ENCODE peak calls at places on chromosomes 1 and 21, in eight cellular contexts. G, I, E, L, K, Z, V and X are unnamed samples.

GRCh38 chr1:201495447-201496295 is 11.3 kb downstream of the CSRP1 start:
- DNase-seq in G (peak; percentile 39), I (peak; percentile 66), E (no peak), L (peak; percentile 84), K (peak; percentile 97), Z (peak; percentile 88), V (no peak), X (peak; percentile 77)

GRCh38 chr1:47710075-47711071 is 272.5 kb downstream of the FOXD2 start:
- DNase-seq in G (peak; percentile 20), I (peak; percentile 82), E (peak; percentile 56), L (peak; percentile 86), K (peak; percentile 66), Z (peak; percentile 78), V (no peak), X (peak; percentile 86)

GRCh38 chr1:186498695-186499389 is 37.9 kb upstream of the PDC start:
- DNase-seq in G (peak; percentile 78), I (no peak), E (no peak), L (no peak), K (peak; percentile 32), Z (no peak), V (no peak), X (no peak)

GRCh38 chr1:1510912-1511532 is 940 bp upstream of the ATAD3A start:
- DNase-seq in G (peak; percentile 20), I (no peak), E (no peak), L (no peak), K (peak; percentile 7), Z (no peak), V (no peak), X (no peak)

GRCh38 chr1:241591317-241591716 is 48.9 kb downstream of the CHML start:
- DNase-seq in G (peak; percentile 70), I (no peak), E (no peak), L (no peak), K (no peak), Z (no peak), V (peak; percentile 33), X (no peak)

GRCh38 chr1:221283532-221283931 is 404.3 kb downstream of the HLX start:
- DNase-seq in G (no peak), I (no peak), E (no peak), L (no peak), K (no peak), Z (no peak), V (no peak), X (no peak)

GRCh38 chr21:17730782-17731181 is 88.4 kb downstream of the C21orf91 start:
- DNase-seq in G (peak; percentile 6), I (no peak), E (no peak), L (no peak), K (no peak), Z (no peak), V (no peak), X (no peak)

GRCh38 chr1:190747643-190748186 is 270.1 kb upstream of the BRINP3 start:
- DNase-seq in G (peak; percentile 58), I (no peak), E (no peak), L (no peak), K (peak; percentile 58), Z (no peak), V (no peak), X (no peak)

GRCh38 chr21:38533887-38534286 is 35.6 kb upstream of the ERG start:
- DNase-seq in G (peak; percentile 6), I (no peak), E (no peak), L (no peak), K (peak; percentile 3), Z (peak; percentile 63), V (no peak), X (no peak)

GRCh38 chr1:155117610-155118009 is 10.1 kb upstream of the EFNA1 start:
- DNase-seq in G (no peak), I (no peak), E (no peak), L (no peak), K (no peak), Z (no peak), V (no peak), X (no peak)

GRCh38 chr1:156263288-156263655 is 15.4 kb upstream of the PAQR6 start:
- DNase-seq in G (no peak), I (no peak), E (no peak), L (peak; percentile 15), K (no peak), Z (no peak), V (no peak), X (no peak)

GRCh38 chr1:25523512-25523911 is 19.9 kb upstream of the LDLRAP1 start:
- DNase-seq in G (peak; percentile 20), I (no peak), E (no peak), L (no peak), K (peak; percentile 34), Z (peak; percentile 84), V (no peak), X (no peak)

GRCh38 chr21:25191141-25191540 is 416.1 kb downstream of the MRPL39 start:
- DNase-seq in G (peak; percentile 16), I (no peak), E (no peak), L (no peak), K (no peak), Z (no peak), V (no peak), X (no peak)

GRCh38 chr1:223136086-223136485 is 7.0 kb downstream of the TLR5 start:
- DNase-seq in G (no peak), I (no peak), E (no peak), L (no peak), K (no peak), Z (peak; percentile 24), V (no peak), X (no peak)

GRCh38 chr1:223135176-223135575 is 7.9 kb downstream of the TLR5 start:
- DNase-seq in G (peak; percentile 83), I (no peak), E (no peak), L (peak; percentile 85), K (peak; percentile 79), Z (no peak), V (peak; percentile 53), X (no peak)

GRCh38 chr1:223129229-223129851 is 13.7 kb downstream of the TLR5 start:
- DNase-seq in G (peak; percentile 40), I (peak; percentile 86), E (peak; percentile 73), L (peak; percentile 87), K (peak; percentile 65), Z (peak; percentile 76), V (no peak), X (peak; percentile 80)

GRCh38 chr1:223133824-223134435 is 9.1 kb downstream of the TLR5 start:
- DNase-seq in G (peak; percentile 75), I (peak; percentile 92), E (peak; percentile 62), L (peak; percentile 91), K (peak; percentile 90), Z (peak; percentile 90), V (peak; percentile 45), X (peak; percentile 88)

DNA sequence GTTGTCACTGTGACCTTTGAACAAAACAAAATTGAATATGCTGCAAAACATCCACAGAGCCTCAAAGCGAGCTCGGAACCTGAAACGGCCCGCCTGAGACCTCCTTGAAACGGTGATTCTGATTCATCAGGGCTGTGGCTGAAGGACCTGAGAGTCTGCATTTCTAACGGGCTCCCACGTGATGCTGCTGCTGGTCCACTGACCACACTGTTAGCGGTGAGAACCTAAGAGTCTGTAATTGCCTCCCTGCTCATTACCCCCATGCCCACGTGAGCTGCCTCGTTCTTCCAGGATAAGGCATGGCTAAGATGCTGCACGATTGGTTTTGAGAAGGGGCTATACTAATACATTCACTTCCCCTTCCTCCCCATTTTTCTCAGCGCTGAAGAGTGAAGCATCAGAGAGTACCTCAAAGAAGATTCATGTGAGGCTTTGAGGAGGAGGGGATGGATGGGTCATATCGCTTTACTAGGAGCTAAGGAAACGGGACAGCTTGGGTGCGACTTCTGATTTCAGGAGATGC is 9.7 kb downstream of the TLR5 start:
- DNase-seq in G (no peak), I (no peak), E (no peak), L (no peak), K (no peak), Z (no peak), V (no peak), X (no peak)
- TF ChIP-seq CTCF in G (no peak), I (no peak), E (peak; percentile 85), L (no peak), K (no peak), Z (no peak), V (no peak), X (no peak)

GRCh38 chr1:230084408-230085177 is 17.6 kb downstream of the GALNT2 start:
- DNase-seq in G (peak; percentile 100), I (peak; percentile 45), E (no peak), L (peak; percentile 63), K (peak; percentile 95), Z (no peak), V (peak; percentile 94), X (no peak)
- TF ChIP-seq CTCF in G (no peak), I (no peak), E (no peak), L (no peak), K (no peak), Z (no peak), V (no peak), X (no peak)

GRCh38 chr1:84653130-84653680 is 37.1 kb downstream of the SSX2IP start:
- DNase-seq in G (peak; percentile 52), I (no peak), E (no peak), L (no peak), K (peak; percentile 11), Z (no peak), V (no peak), X (no peak)
- TF ChIP-seq CTCF in G (peak; percentile 8), I (no peak), E (no peak), L (no peak), K (no peak), Z (no peak), V (peak; percentile 21), X (peak; percentile 12)

GRCh38 chr1:234978397-234979291 is 150.0 kb downstream of the TOMM20 start:
- DNase-seq in G (peak; percentile 88), I (peak; percentile 93), E (peak; percentile 68), L (peak; percentile 77), K (peak; percentile 80), Z (no peak), V (no peak), X (peak; percentile 92)
- TF ChIP-seq CTCF in G (no peak), I (no peak), E (no peak), L (no peak), K (no peak), Z (peak; percentile 2), V (no peak), X (peak; percentile 5)

DNA sequence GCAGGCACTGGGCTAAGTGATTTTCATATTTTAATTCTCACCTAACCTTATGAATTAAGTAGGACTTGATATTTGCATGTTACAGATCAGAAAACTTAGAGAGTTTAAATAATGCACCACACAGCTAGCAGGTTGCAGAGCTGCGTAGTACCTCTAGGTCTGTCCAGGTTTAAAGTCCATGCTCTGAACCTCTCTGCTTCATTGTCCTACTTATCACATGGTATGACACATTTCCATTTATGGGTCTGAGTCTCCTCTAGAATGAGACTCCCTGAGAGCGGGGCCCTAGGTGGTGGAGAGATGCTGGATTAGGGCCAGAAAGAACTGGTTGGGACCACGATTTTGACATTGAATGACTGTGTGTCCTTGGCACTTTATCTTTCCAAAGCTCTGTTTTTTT is 102.5 kb upstream of the USP24 start:
- DNase-seq in G (no peak), I (no peak), E (no peak), L (no peak), K (no peak), Z (no peak), V (no peak), X (no peak)
- TF ChIP-seq CTCF in G (no peak), I (no peak), E (no peak), L (no peak), K (no peak), Z (no peak), V (no peak), X (no peak)

GRCh38 chr1:40385437-40386310 is 12.1 kb downstream of the SMAP2 start:
- DNase-seq in G (no peak), I (peak; percentile 84), E (no peak), L (no peak), K (peak; percentile 39), Z (no peak), V (no peak), X (no peak)
- TF ChIP-seq CTCF in G (no peak), I (no peak), E (no peak), L (no peak), K (no peak), Z (no peak), V (no peak), X (no peak)